ENCODE peak calls at places on chromosomes 12 and 14, in five cellular contexts. Q is germinal center, K is NCI-H2107, F is glutamatergic neuron, U is ELR. Z is an unnamed sample.

GRCh38 chr12:15600223-15600935 is 188.8 kb downstream of the EPS8 start:
- DNase-seq in Q (no peak), K (no peak), F (no peak), U (no peak), Z (no peak)

GRCh38 chr12:113475451-113476085 is 3.9 kb upstream of the LHX5 start:
- DNase-seq in K (no peak), Q (no peak), F (peak), U (no peak), Z (peak)

GRCh38 chr14:92512807-92513203 is 776 bp upstream of the RIN3 start:
- DNase-seq in K (no peak), Q (no peak), F (no peak), U (peak), Z (no peak)

GRCh38 chr12:13347241-13348043 is 150.9 kb downstream of the EMP1 start:
- DNase-seq in F (no peak), U (peak), K (no peak), Q (no peak), Z (no peak)

GRCh38 chr12:131116437-131117117 is 162.9 kb downstream of the ADGRD1 start:
- DNase-seq in U (no peak), K (no peak), Q (no peak), F (peak), Z (peak)

GRCh38 chr14:45253754-45254300 is 825 bp upstream of the MIS18BP1 start:
- DNase-seq in F (no peak), Q (peak), K (no peak), U (peak), Z (no peak)

GRCh38 chr12:90226211-90226610 is 517.6 kb upstream of the ATP2B1 start:
- DNase-seq in U (no peak), Q (no peak), K (no peak), F (no peak), Z (no peak)

GRCh38 chr14:102209224-102209966 is 69.7 kb downstream of the WDR20 start:
- DNase-seq in F (no peak), K (no peak), Q (no peak), U (peak), Z (no peak)

GRCh38 chr14:21098134-21098891 is at the start of gene ZNF219:
- DNase-seq in K (no peak), F (peak), Q (no peak), U (peak), Z (peak)

Z was measured in ecto neural progenitor cell.